ENCODE peak calls at places on chromosome 9, in eight cellular contexts. U is psoas muscle, E is heart right ventricle, W is AG09319, V is MM.1S, F is mesothelial cell of epicardium, T is kidney, G is suprapubic skin. I is an unnamed sample.

GRCh38 chr9:94932647-94933415 is 206.3 kb downstream of the AOPEP start:
- DNase-seq in U (no peak), E (no peak), W (no peak), V (no peak), F (no peak), T (no peak), G (no peak), I (no peak)

GRCh38 chr9:123643518-123643917 is 286.4 kb downstream of the DENND1A start:
- DNase-seq in U (no peak), E (no peak), W (no peak), V (no peak), F (no peak), T (no peak), G (no peak), I (no peak)

GRCh38 chr9:70478963-70479641 is 64.6 kb upstream of the KLF9 start:
- DNase-seq in U (peak; percentile 77), E (no peak), W (no peak), V (no peak), F (no peak), T (no peak), G (peak; percentile 75), I (no peak)

GRCh38 chr9:72809586-72809985 is 143.3 kb downstream of the ALDH1A1 start:
- DNase-seq in U (no peak), E (no peak), W (no peak), V (no peak), F (no peak), T (no peak), G (no peak), I (no peak)

GRCh38 chr9:96646081-96646991 is 8.8 kb downstream of the PRXL2C start:
- DNase-seq in U (peak; percentile 77), E (no peak), W (peak; percentile 96), V (no peak), F (no peak), T (no peak), G (peak; percentile 83), I (no peak)

GRCh38 chr9:29475471-29475870 is 1902.2 kb upstream of the C9orf72 start:
- DNase-seq in U (no peak), E (no peak), W (no peak), V (no peak), F (no peak), T (no peak), G (no peak), I (no peak)

GRCh38 chr9:94663139-94663538 is 23.8 kb upstream of the FBP1 start:
- DNase-seq in U (no peak), E (no peak), W (no peak), V (no peak), F (no peak), T (no peak), G (no peak), I (no peak)

GRCh38 chr9:80842383-80842782 is 847.0 kb downstream of the TLE1 start:
- DNase-seq in U (no peak), E (no peak), W (no peak), V (no peak), F (no peak), T (no peak), G (no peak), I (no peak)

GRCh38 chr9:108282872-108283271 is 572.9 kb downstream of the ACTL7B start:
- DNase-seq in U (no peak), E (no peak), W (no peak), V (no peak), F (no peak), T (no peak), G (no peak), I (no peak)

GRCh38 chr9:78620764-78621163 is 323.8 kb downstream of the PSAT1 start:
- DNase-seq in U (no peak), E (no peak), W (no peak), V (no peak), F (no peak), T (no peak), G (no peak), I (no peak)

GRCh38 chr9:94758031-94758430 is 31.5 kb downstream of the AOPEP start:
- DNase-seq in U (no peak), E (no peak), W (no peak), V (no peak), F (no peak), T (no peak), G (no peak), I (no peak)

GRCh38 chr9:37283730-37284235 is 138.7 kb upstream of the GRHPR start:
- DNase-seq in U (no peak), E (no peak), W (no peak), V (no peak), F (no peak), T (no peak), G (no peak), I (peak; percentile 37)

GRCh38 chr9:98226968-98227367 is 28.5 kb downstream of the TBC1D2 start:
- DNase-seq in U (no peak), E (no peak), W (no peak), V (no peak), F (no peak), T (no peak), G (no peak), I (no peak)

GRCh38 chr9:125763373-125763772 is 16.2 kb downstream of the PBX3 start:
- DNase-seq in U (no peak), E (no peak), W (no peak), V (no peak), F (no peak), T (no peak), G (no peak), I (no peak)

GRCh38 chr9:35611230-35611797 is 6.3 kb downstream of the TESK1 start:
- DNase-seq in U (peak; percentile 64), E (no peak), W (no peak), V (peak; percentile 48), F (no peak), T (no peak), G (peak; percentile 69), I (peak; percentile 73)

GRCh38 chr9:70466976-70467551 is 52.6 kb upstream of the KLF9 start:
- DNase-seq in U (peak; percentile 56), E (no peak), W (no peak), V (no peak), F (no peak), T (no peak), G (no peak), I (no peak)

GRCh38 chr9:99105152-99106043 is 485 bp downstream of the TGFBR1 start:
- DNase-seq in U (peak; percentile 90), E (peak; percentile 73), W (peak; percentile 57), V (peak; percentile 60), F (peak; percentile 68), T (peak; percentile 95), G (peak; percentile 88), I (peak; percentile 93)

GRCh38 chr9:117028103-117028858 is 341.2 kb downstream of the TRIM32 start:
- DNase-seq in U (no peak), E (no peak), W (no peak), V (no peak), F (no peak), T (no peak), G (no peak), I (no peak)

GRCh38 chr9:137743695-137744094 is 124.9 kb downstream of the EHMT1 start:
- DNase-seq in U (no peak), E (no peak), W (no peak), V (no peak), F (no peak), T (peak; percentile 45), G (peak; percentile 41), I (no peak)

GRCh38 chr9:117783828-117784227 is 79.6 kb downstream of the TLR4 start:
- DNase-seq in U (no peak), E (no peak), W (no peak), V (peak; percentile 92), F (no peak), T (no peak), G (no peak), I (peak; percentile 39)

GRCh38 chr9:85510830-85511504 is 230.8 kb downstream of the AGTPBP1 start:
- DNase-seq in U (no peak), E (no peak), W (no peak), V (no peak), F (no peak), T (no peak), G (no peak), I (no peak)
- TF ChIP-seq CTCF in U (no peak), E (no peak), W (no peak), V (no peak), F (no peak), T (no peak), G (no peak), I (no peak)

DNA sequence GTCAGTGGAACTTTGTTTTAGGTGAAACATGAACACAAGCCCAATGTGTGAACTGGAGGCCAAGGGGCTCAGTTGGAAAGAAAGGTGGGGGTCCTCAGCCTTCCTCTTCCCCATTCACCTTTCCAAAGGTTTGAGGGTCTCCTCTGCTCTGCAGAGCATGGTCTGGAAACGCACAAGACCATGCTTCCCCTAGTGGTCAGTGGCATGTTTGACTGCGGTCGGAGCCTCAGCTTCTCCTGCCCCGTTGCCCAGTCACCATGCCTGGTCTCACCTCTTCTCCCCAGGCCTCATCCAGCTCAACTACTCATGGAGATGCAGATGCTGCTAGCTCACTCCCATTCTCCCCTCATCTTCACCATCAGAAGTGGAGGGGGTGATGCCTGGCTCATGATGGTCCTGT is 340.3 kb downstream of the GADD45G start:
- DNase-seq in U (no peak), E (no peak), W (no peak), V (no peak), F (no peak), T (no peak), G (no peak), I (no peak)
- TF ChIP-seq CTCF in U (no peak), E (no peak), W (no peak), V (no peak), F (no peak), T (no peak), G (no peak), I (no peak)

DNA sequence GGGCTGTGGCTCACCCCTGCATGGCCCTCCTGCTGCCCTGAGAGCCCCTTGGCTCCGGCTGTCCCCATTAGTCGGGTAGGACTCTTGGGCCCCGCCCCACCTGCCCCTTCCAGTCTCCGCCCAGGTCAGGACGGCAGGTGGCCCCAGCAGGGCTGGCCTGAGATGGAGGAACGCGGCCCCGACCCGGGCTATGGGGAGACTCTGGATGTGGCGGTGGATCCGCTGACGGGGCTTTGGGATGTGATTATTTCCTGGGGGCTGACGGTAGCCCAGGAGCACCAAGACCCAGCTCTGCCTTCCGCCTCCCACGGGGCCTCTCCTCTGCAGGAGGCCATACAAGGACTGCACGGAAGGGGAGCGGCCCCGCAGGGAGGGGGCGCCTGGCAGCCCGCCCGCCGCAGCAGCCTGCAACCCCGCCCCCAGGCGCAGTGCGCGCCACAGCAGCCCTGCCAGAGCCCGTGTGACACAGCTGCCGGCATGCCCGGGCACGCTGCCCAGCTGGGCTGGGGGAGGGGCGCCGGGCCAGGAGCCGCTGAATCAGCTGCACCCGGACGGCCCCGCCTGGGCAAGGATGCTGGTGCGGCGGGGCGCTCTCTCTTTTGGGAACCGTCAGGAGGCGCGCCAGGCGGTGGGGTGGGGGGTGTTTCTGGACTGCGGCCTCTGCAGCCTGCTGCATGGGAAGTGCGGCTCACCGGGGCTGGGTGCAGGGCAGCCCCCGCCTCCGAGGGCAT is 9.2 kb downstream of the TMEM250 start:
- DNase-seq in U (peak; percentile 96), E (peak; percentile 92), W (peak; percentile 79), V (peak; percentile 95), F (peak; percentile 93), T (peak; percentile 98), G (peak; percentile 94), I (peak; percentile 93)
- TF ChIP-seq CTCF in U (no peak), E (peak; percentile 15), W (peak; percentile 6), V (no peak), F (no peak), T (peak; percentile 11), G (no peak), I (no peak)

DNA sequence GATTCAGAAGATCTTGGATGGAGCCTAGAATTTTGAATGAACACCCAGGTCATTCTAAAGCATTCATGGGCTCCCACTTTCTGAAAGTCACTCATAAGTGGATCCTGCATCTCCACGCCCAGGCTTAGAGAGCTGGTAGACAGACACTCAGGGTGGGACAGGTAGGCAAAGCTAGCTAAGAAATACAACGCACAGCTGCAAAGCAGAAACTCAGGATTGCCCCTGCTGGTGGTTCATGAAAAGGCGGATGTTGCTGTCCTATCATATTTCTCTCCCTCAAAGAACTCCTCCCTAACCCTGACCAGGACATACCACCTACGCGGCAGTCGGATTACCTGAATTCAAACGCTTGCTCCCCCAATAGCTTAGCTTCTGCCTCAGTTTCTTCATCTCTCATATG is 226.5 kb downstream of the GLIS3 start:
- DNase-seq in U (no peak), E (no peak), W (no peak), V (no peak), F (no peak), T (no peak), G (no peak), I (no peak)
- TF ChIP-seq CTCF in U (no peak), E (no peak), W (no peak), V (peak; percentile 33), F (peak; percentile 49), T (peak; percentile 15), G (no peak), I (no peak)

I was measured in GM20000.